ENCODE peak calls at places on chromosomes 6 and 20, in eight cellular contexts. U, Y, Q, A, F, N, W and D are unnamed samples.

GRCh38 chr6:169725270-169726048 is 1.2 kb upstream of the PHF10 start:
- DNase-seq in Y (no peak), A (peak), U (peak), W (no peak), F (peak), Q (no peak), N (no peak), D (no peak)

GRCh38 chr6:12294851-12295536 is 4.8 kb downstream of the EDN1 start:
- DNase-seq in Y (no peak), W (no peak), A (no peak), N (no peak), F (no peak), Q (no peak), U (no peak), D (no peak)

GRCh38 chr6:157226761-157227160 is 96.6 kb downstream of the TMEM242 start:
- DNase-seq in N (no peak), Q (no peak), A (no peak), F (no peak), Y (no peak), W (no peak), U (no peak), D (no peak)

GRCh38 chr6:29414588-29414987 is at the start of gene OR12D1:
- DNase-seq in U (no peak), N (no peak), W (no peak), F (no peak), Y (no peak), A (no peak), Q (no peak), D (no peak)

GRCh38 chr6:33826537-33826936 is 22.7 kb upstream of the MLN start:
- DNase-seq in Q (no peak), U (no peak), Y (no peak), A (no peak), F (no peak), N (no peak), W (peak), D (no peak)

GRCh38 chr20:46751856-46752255 is 42.4 kb downstream of the SLC2A10 start:
- DNase-seq in N (no peak), Q (no peak), U (no peak), F (no peak), A (no peak), W (no peak), Y (no peak), D (no peak)

GRCh38 chr20:6665161-6665560 is 102.3 kb upstream of the BMP2 start:
- DNase-seq in N (no peak), U (no peak), W (no peak), Q (no peak), F (no peak), A (no peak), Y (no peak), D (no peak)

GRCh38 chr20:32157611-32158010 is 48.1 kb downstream of the TM9SF4 start:
- DNase-seq in U (no peak), N (no peak), A (no peak), Q (no peak), F (no peak), Y (no peak), W (peak), D (no peak)

GRCh38 chr6:45513331-45513730 is 135.6 kb upstream of the SUPT3H start:
- DNase-seq in U (no peak), A (peak), Y (no peak), N (no peak), Q (no peak), F (no peak), W (no peak), D (no peak)

GRCh38 chr20:37669062-37669772 is 24.6 kb upstream of the CTNNBL1 start:
- DNase-seq in F (no peak), Y (no peak), N (no peak), W (no peak), U (no peak), A (no peak), Q (no peak), D (no peak)

GRCh38 chr6:139426795-139427194 is 52.3 kb upstream of the CITED2 start:
- DNase-seq in U (no peak), Q (no peak), N (no peak), Y (no peak), F (no peak), W (no peak), A (no peak), D (no peak)

GRCh38 chr6:73116330-73116729 is 109.0 kb downstream of the KHDC1L start:
- DNase-seq in N (no peak), F (no peak), Q (no peak), W (no peak), Y (no peak), U (no peak), A (no peak), D (no peak)

GRCh38 chr6:169702640-169703246 is 817 bp downstream of the C6orf120 start:
- DNase-seq in Y (no peak), Q (no peak), F (no peak), N (no peak), W (no peak), A (peak), U (peak), D (peak)

GRCh38 chr6:92708270-92708669 is 711.1 kb downstream of the EPHA7 start:
- DNase-seq in N (no peak), F (no peak), Y (no peak), U (no peak), A (no peak), W (no peak), Q (no peak), D (no peak)